ENCODE peak calls at places on chromosomes 5 and 9, in four cellular contexts. P is stomach; Q is stimulated activated CD8-positive, alpha-beta memory T cell treated with anti-CD3 and anti-CD28 coated beads, Interleukin-7, amount 100 ng/mL, for 1 hour; T is ELF-1. H is an unnamed sample.

GRCh38 chr5:45279109-45279508 is 417.1 kb downstream of the HCN1 start:
- DNase-seq in P (no peak), Q (no peak), T (no peak), H (no peak)

GRCh38 chr5:117299940-117300339 is 725.3 kb upstream of the SEMA6A start:
- DNase-seq in P (no peak), Q (no peak), T (no peak), H (no peak)

GRCh38 chr5:127031863-127032232 is 1.5 kb upstream of the MARCHF3 start:
- DNase-seq in P (no peak), Q (no peak), T (peak; percentile 11), H (no peak)

GRCh38 chr5:127302509-127302908 is 11.9 kb downstream of the MEGF10 start:
- DNase-seq in P (no peak), Q (no peak), T (no peak), H (no peak)

GRCh38 chr9:116323571-116323970 is 170.0 kb downstream of the PAPPA start:
- DNase-seq in P (no peak), Q (no peak), T (no peak), H (no peak)

GRCh38 chr5:81247441-81247972 is 14.4 kb downstream of the CKMT2 start:
- DNase-seq in P (no peak), Q (no peak), T (no peak), H (no peak)

GRCh38 chr9:4497855-4498254 is 7.6 kb downstream of the SLC1A1 start:
- DNase-seq in P (no peak), Q (no peak), T (no peak), H (no peak)

GRCh38 chr9:1216532-1216931 is 166.4 kb downstream of the DMRT2 start:
- DNase-seq in P (no peak), Q (no peak), T (no peak), H (no peak)

GRCh38 chr9:116269250-116269649 is 115.7 kb downstream of the PAPPA start:
- DNase-seq in P (no peak), Q (no peak), T (no peak), H (no peak)

GRCh38 chr5:95866431-95867063 is 44.0 kb upstream of the GLRX start:
- DNase-seq in P (no peak), Q (no peak), T (no peak), H (no peak)

GRCh38 chr9:22452415-22453010 is 5.9 kb downstream of the DMRTA1 start:
- DNase-seq in P (peak; percentile 63), Q (no peak), T (no peak), H (peak; percentile 55)

GRCh38 chr9:19375536-19375935 is 4.5 kb downstream of the RPS6 start:
- DNase-seq in P (no peak), Q (no peak), T (no peak), H (no peak)

GRCh38 chr5:175325681-175326080 is 118.3 kb downstream of the DRD1 start:
- DNase-seq in P (no peak), Q (no peak), T (no peak), H (no peak)

GRCh38 chr9:16171851-16172250 is 619.0 kb downstream of the CCDC171 start:
- DNase-seq in P (no peak), Q (no peak), T (peak; percentile 76), H (no peak)